ENCODE peak calls at places on chromosome 4, in six cellular contexts. O is T47D; I is astrocyte of the spinal cord; P is heart left ventricle; F is stimulated activated naive B cell treated with anti-CD40 and anti-IgM and Interleukin-4, amounts not matched to agents 10 μg/mL and 1 μg/mL and 100 μg/mL, for 72 hours; G is HFFc6. X is an unnamed sample.
A peak's percentile ranks its signal among the peaks of the same experiment; 100 is the strongest.

GRCh38 chr4:135065366-135065765 is 863.8 kb upstream of the PABPC4L start:
- DNase-seq in P (no peak), F (no peak), G (no peak), O (no peak), I (peak; percentile 28), X (no peak)

GRCh38 chr4:8655411-8656184 is 63.0 kb downstream of the CPZ start:
- DNase-seq in P (no peak), G (no peak), F (no peak), O (no peak), I (no peak), X (no peak)

GRCh38 chr4:84849051-84849640 is 117.3 kb downstream of the WDFY3 start:
- DNase-seq in P (no peak), F (no peak), I (no peak), O (no peak), G (no peak), X (no peak)

GRCh38 chr4:13264126-13264525 is 220.0 kb downstream of the RAB28 start:
- DNase-seq in P (no peak), I (no peak), F (no peak), G (no peak), O (no peak), X (no peak)

GRCh38 chr4:103719320-103720204 is at the start of gene TACR3:
- DNase-seq in O (no peak), F (no peak), P (peak; percentile 34), G (no peak), I (no peak), X (no peak)

GRCh38 chr4:8594097-8595038 is 1.8 kb downstream of the CPZ start:
- DNase-seq in I (peak; percentile 70), O (peak; percentile 91), G (peak; percentile 72), P (peak; percentile 46), F (no peak), X (peak; percentile 98)

GRCh38 chr4:48445704-48446103 is 37.4 kb upstream of the SLC10A4 start:
- DNase-seq in I (peak; percentile 19), G (peak; percentile 27), F (no peak), P (no peak), O (no peak), X (no peak)

GRCh38 chr4:109576462-109576861 is 16.4 kb downstream of the MCUB start:
- DNase-seq in P (no peak), O (no peak), F (no peak), I (peak; percentile 29), G (no peak), X (no peak)

GRCh38 chr4:24511371-24512063 is 72.8 kb downstream of the DHX15 start:
- DNase-seq in G (no peak), O (no peak), I (no peak), F (no peak), P (no peak), X (no peak)

GRCh38 chr4:123667991-123668390 is 271.4 kb downstream of the SPRY1 start:
- DNase-seq in O (no peak), I (no peak), P (no peak), F (no peak), G (no peak), X (no peak)

GRCh38 chr4:61431131-61431530 is 231.0 kb downstream of the ADGRL3 start:
- DNase-seq in I (no peak), O (no peak), G (no peak), F (no peak), P (no peak), X (no peak)

GRCh38 chr4:122577189-122577553 is 43.7 kb downstream of the IL21 start:
- DNase-seq in G (no peak), O (no peak), P (no peak), F (no peak), I (no peak), X (no peak)

GRCh38 chr4:70688795-70689231 is 481 bp downstream of the UTP3 start:
- DNase-seq in F (no peak), I (no peak), G (no peak), P (peak; percentile 27), O (no peak), X (no peak)

GRCh38 chr4:31283689-31284088 is 563.5 kb downstream of the PCDH7 start:
- DNase-seq in P (no peak), I (no peak), O (no peak), G (no peak), F (no peak), X (no peak)

GRCh38 chr4:76238236-76238635 is 13.3 kb upstream of the FAM47E start:
- DNase-seq in P (peak; percentile 32), I (no peak), G (no peak), O (no peak), F (no peak), X (no peak)

GRCh38 chr4:51830146-51830545 is 12.8 kb upstream of the DCUN1D4 start:
- DNase-seq in G (no peak), I (no peak), O (no peak), F (no peak), P (no peak), X (no peak)

GRCh38 chr4:124783847-124784246 is 71.3 kb upstream of the ANKRD50 start:
- DNase-seq in G (peak; percentile 57), I (peak; percentile 58), O (no peak), F (no peak), P (no peak), X (no peak)